ENCODE peak calls at places on chromosome 4, in six cellular contexts. O is IMR-90, W is H9, L is H1, K is neuronal stem cell, X is trophoblast cell. N is an unnamed sample.

GRCh38 chr4:159787901-159788300 is 685.0 kb downstream of the RAPGEF2 start:
- DNase-seq in O (no peak), W (no peak), L (no peak), K (no peak), X (no peak), N (no peak)

GRCh38 chr4:98446499-98447375 is 185.6 kb downstream of the RAP1GDS1 start:
- DNase-seq in O (peak; percentile 31), W (no peak), L (no peak), K (no peak), X (no peak), N (peak; percentile 64)

GRCh38 chr4:3660086-3660927 is 105.9 kb upstream of the ADRA2C start:
- DNase-seq in O (peak; percentile 5), W (no peak), L (no peak), K (peak; percentile 29), X (no peak), N (no peak)

GRCh38 chr4:164800786-164801185 is 46.9 kb downstream of the SMIM31 start:
- DNase-seq in O (no peak), W (no peak), L (no peak), K (no peak), X (no peak), N (no peak)

GRCh38 chr4:110589297-110589696 is 33.6 kb downstream of the PITX2 start:
- DNase-seq in O (peak; percentile 11), W (no peak), L (no peak), K (no peak), X (no peak), N (peak; percentile 10)

GRCh38 chr4:158896459-158897238 is 127.8 kb downstream of the FNIP2 start:
- DNase-seq in O (no peak), W (no peak), L (no peak), K (no peak), X (no peak), N (peak; percentile 43)

GRCh38 chr4:123390846-123391456 is 5.6 kb upstream of the SPRY1 start:
- DNase-seq in O (peak; percentile 32), W (no peak), L (no peak), K (no peak), X (no peak), N (no peak)

GRCh38 chr4:174278467-174278866 is 5.0 kb downstream of the FBXO8 start:
- DNase-seq in O (no peak), W (no peak), L (no peak), K (no peak), X (no peak), N (no peak)

GRCh38 chr4:137981277-137981676 is 260.9 kb downstream of the SLC7A11 start:
- DNase-seq in O (peak; percentile 59), W (no peak), L (no peak), K (no peak), X (no peak), N (peak; percentile 37)

GRCh38 chr4:184593461-184593860 is 55.8 kb downstream of the CASP3 start:
- DNase-seq in O (no peak), W (no peak), L (no peak), K (no peak), X (no peak), N (no peak)

GRCh38 chr4:16114546-16114945 is 30.7 kb upstream of the PROM1 start:
- DNase-seq in O (no peak), W (no peak), L (no peak), K (no peak), X (no peak), N (no peak)

GRCh38 chr4:168453146-168453545 is 27.1 kb downstream of the DDX60L start:
- DNase-seq in O (no peak), W (no peak), L (no peak), K (no peak), X (no peak), N (no peak)

GRCh38 chr4:8238515-8239053 is 31.0 kb upstream of the HTRA3 start:
- DNase-seq in O (no peak), W (peak; percentile 82), L (no peak), K (peak; percentile 26), X (no peak), N (no peak)

GRCh38 chr4:100907465-100908454 is 389.9 kb upstream of the EMCN start:
- DNase-seq in O (peak; percentile 5), W (no peak), L (no peak), K (no peak), X (no peak), N (peak; percentile 12)

GRCh38 chr4:160947653-160948052 is 1216.1 kb downstream of the FSTL5 start:
- DNase-seq in O (no peak), W (no peak), L (no peak), K (no peak), X (no peak), N (no peak)

GRCh38 chr4:153486281-153487151 is 20.4 kb downstream of the TMEM131L start:
- DNase-seq in O (peak; percentile 91), W (peak; percentile 58), L (no peak), K (no peak), X (peak; percentile 87), N (peak; percentile 58)

GRCh38 chr4:173410106-173410505 is 11.2 kb upstream of the SCRG1 start:
- DNase-seq in O (no peak), W (no peak), L (no peak), K (no peak), X (no peak), N (no peak)

GRCh38 chr4:39205000-39205399 is 22.7 kb downstream of the WDR19 start:
- DNase-seq in O (no peak), W (no peak), L (no peak), K (no peak), X (no peak), N (no peak)

GRCh38 chr4:41991916-41992767 is 1.8 kb downstream of the SLC30A9 start:
- DNase-seq in O (peak; percentile 23), W (no peak), L (no peak), K (no peak), X (no peak), N (peak; percentile 61)

GRCh38 chr4:185969657-185970056 is 99.3 kb upstream of the TLR3 start:
- DNase-seq in O (no peak), W (no peak), L (no peak), K (no peak), X (no peak), N (no peak)

GRCh38 chr4:157978680-157979361 is 194.0 kb downstream of the GASK1B start:
- DNase-seq in O (peak; percentile 64), W (peak; percentile 45), L (peak; percentile 23), K (peak; percentile 67), X (peak; percentile 23), N (peak; percentile 74)

GRCh38 chr4:38132843-38133662 is 172.9 kb downstream of the PTTG2 start:
- DNase-seq in O (no peak), W (no peak), L (no peak), K (no peak), X (no peak), N (peak; percentile 46)

GRCh38 chr4:1053080-1053661 is 41.7 kb downstream of the FGFRL1 start:
- DNase-seq in O (peak; percentile 86), W (peak; percentile 21), L (no peak), K (no peak), X (peak; percentile 95), N (no peak)

GRCh38 chr4:1050486-1051213 is 39.2 kb downstream of the FGFRL1 start:
- DNase-seq in O (no peak), W (peak; percentile 76), L (no peak), K (no peak), X (no peak), N (no peak)

GRCh38 chr4:1052231-1052671 is 40.8 kb downstream of the FGFRL1 start:
- DNase-seq in O (no peak), W (peak; percentile 21), L (no peak), K (no peak), X (no peak), N (no peak)

GRCh38 chr4:1049591-1049905 is 38.1 kb downstream of the FGFRL1 start:
- DNase-seq in O (no peak), W (peak; percentile 28), L (no peak), K (no peak), X (no peak), N (no peak)

DNA sequence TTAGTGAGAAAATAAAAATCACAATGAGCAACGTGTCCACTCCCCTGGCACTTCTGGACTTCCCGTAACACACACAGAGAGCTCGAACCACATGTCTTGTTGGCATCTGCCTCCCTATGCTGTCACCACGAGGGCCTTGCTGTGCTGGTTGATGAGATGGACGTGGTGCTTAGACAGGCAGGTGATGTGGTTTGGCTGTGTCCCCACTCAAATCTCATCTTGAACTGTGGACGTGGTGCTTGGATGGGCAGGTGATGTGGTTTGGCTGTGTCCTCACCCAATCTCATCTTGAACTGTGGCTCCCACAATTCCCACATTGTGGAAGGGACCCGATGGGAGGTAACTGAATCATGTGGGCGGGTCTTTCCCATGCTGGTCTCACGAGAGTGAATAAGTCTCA is 40.0 kb downstream of the FGFRL1 start:
- DNase-seq in O (no peak), W (peak; percentile 17), L (no peak), K (no peak), X (no peak), N (no peak)
- H2AFZ ChIP-seq in O (no peak overlapping the region), W (no peak overlapping the region), L (no peak overlapping the region), K (no peak overlapping the region), X (no peak overlapping the region), N (no peak overlapping the region)

GRCh38 chr4:24321151-24321550 is 263.2 kb downstream of the DHX15 start:
- DNase-seq in O (peak; percentile 65), W (no peak), L (no peak), K (no peak), X (no peak), N (no peak)
- H3K4ac ChIP-seq in O (no peak overlapping the region), W (no peak overlapping the region), L (no peak overlapping the region), K (no peak overlapping the region), X (no peak overlapping the region), N (no peak overlapping the region)

GRCh38 chr4:175530655-175531054 is 281.4 kb downstream of the GPM6A start:
- DNase-seq in O (no peak), W (no peak), L (no peak), K (no peak), X (no peak), N (no peak)
- H2AFZ ChIP-seq in O (no peak overlapping the region), W (no peak overlapping the region), L (no peak overlapping the region), K (no peak overlapping the region), X (no peak overlapping the region), N (no peak overlapping the region)

GRCh38 chr4:139555073-139555704 is 830 bp downstream of the SETD7 start:
- DNase-seq in O (peak; percentile 87), W (peak; percentile 69), L (no peak), K (peak; percentile 69), X (peak; percentile 85), N (peak; percentile 97)

GRCh38 chr4:139557506-139558110 is 1.6 kb upstream of the SETD7 start:
- DNase-seq in O (no peak), W (no peak), L (no peak), K (no peak), X (no peak), N (no peak)

GRCh38 chr4:139556735-139557505 is 901 bp upstream of the SETD7 start:
- DNase-seq in O (no peak), W (peak; percentile 64), L (no peak), K (no peak), X (peak; percentile 26), N (peak; percentile 58)

GRCh38 chr4:139555705-139556070 is 331 bp downstream of the SETD7 start:
- DNase-seq in O (no peak), W (no peak), L (no peak), K (no peak), X (peak; percentile 40), N (no peak)

DNA sequence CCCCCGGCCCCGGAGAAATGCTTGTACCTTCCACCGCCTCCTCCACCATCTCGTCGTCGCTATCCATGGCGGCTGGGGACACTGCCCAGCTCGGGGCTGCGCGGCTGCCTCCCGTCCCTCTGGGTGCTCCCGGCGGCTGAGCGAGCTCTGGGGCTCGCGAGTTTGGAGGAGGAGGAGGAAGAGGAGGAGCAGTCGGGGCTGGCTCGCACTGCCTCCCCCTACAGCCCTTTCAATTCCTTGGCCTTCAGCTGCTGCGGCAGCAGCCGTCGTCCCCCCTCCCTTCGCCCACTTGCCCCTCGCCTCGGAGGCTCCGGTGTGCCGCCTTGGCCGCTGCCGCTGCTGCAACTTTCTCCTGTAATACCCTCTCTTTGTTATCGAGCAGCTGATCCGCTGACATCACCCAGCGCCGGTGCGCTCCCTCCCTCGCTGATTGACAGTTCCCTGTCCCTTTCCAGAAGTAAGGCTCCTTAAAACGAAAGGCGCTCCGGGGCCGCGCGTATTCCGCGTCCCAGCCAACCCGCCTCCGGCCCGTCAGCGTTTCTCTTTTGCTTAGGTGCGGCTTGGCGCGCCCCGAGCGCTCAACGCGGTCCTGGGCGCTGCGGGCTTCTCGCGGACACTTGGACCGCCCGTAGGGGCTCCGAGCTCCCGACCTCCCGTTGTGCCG is at the start of gene SETD7:
- DNase-seq in O (peak; percentile 76), W (peak; percentile 88), L (peak; percentile 59), K (peak; percentile 58), X (peak; percentile 80), N (peak; percentile 87)
- H3K4ac ChIP-seq in O (peak within 1 kb of the TSS; percentile 86), W (no peak within 1 kb of the TSS), L (no peak within 1 kb of the TSS), K (peak within 1 kb of the TSS; percentile 13), X (peak within 1 kb of the TSS; percentile 93), N (peak within 1 kb of the TSS; percentile 99)